ENCODE peak calls at places on chromosomes 11 and 22, in five cellular contexts. O, I, U, L and H are unnamed samples.

GRCh38 chr22:17120281-17120680 is 879 bp downstream of the TMEM121B start:
- DNase-seq in U (peak), I (peak), O (no peak), L (peak), H (peak)

GRCh38 chr22:38305481-38306448 is 11.5 kb downstream of the CSNK1E start:
- DNase-seq in I (peak), U (peak), L (no peak), O (no peak), H (peak)

GRCh38 chr11:27777013-27777412 is 76.8 kb upstream of the BDNF start:
- DNase-seq in U (no peak), O (no peak), L (no peak), I (no peak), H (no peak)

GRCh38 chr11:16154715-16155396 is 201.5 kb downstream of the SOX6 start:
- DNase-seq in L (no peak), U (no peak), O (no peak), I (no peak), H (no peak)

GRCh38 chr22:24187731-24188644 is 6.7 kb downstream of the SUSD2 start:
- DNase-seq in U (no peak), L (no peak), I (no peak), O (no peak), H (no peak)

GRCh38 chr11:117861151-117862018 is 15.1 kb downstream of the FXYD6 start:
- DNase-seq in I (peak), U (no peak), O (no peak), L (no peak), H (no peak)

GRCh38 chr11:67405196-67405567 is 1.3 kb downstream of the TBC1D10C start:
- DNase-seq in O (no peak), U (no peak), I (no peak), L (no peak), H (no peak)

GRCh38 chr11:94822080-94822479 is 53.9 kb downstream of the AMOTL1 start:
- DNase-seq in I (no peak), U (no peak), O (no peak), L (no peak), H (no peak)

GRCh38 chr22:42154731-42155543 is 24.3 kb upstream of the CYP2D6 start:
- DNase-seq in U (no peak), O (no peak), L (no peak), I (no peak), H (no peak)

GRCh38 chr11:65468874-65469333 is 29.9 kb upstream of the MALAT1 start:
- DNase-seq in U (peak), L (peak), O (peak), I (no peak), H (no peak)

GRCh38 chr11:119470316-119471266 is 47.6 kb upstream of the THY1 start:
- DNase-seq in I (no peak), L (no peak), U (no peak), O (no peak), H (peak)

GRCh38 chr22:38873469-38874411 is 1.7 kb upstream of the CBX6 start:
- DNase-seq in O (no peak), I (no peak), U (no peak), L (no peak), H (no peak)

GRCh38 chr11:134289789-134290188 is 13.6 kb downstream of the GLB1L3 start:
- DNase-seq in O (no peak), L (no peak), U (no peak), I (peak), H (no peak)

GRCh38 chr11:64802370-64803162 is 448 bp downstream of the MAP4K2 start:
- DNase-seq in L (no peak), O (no peak), I (no peak), U (peak), H (no peak)

GRCh38 chr11:130051077-130051476 is 18.6 kb upstream of the APLP2 start:
- DNase-seq in L (peak), O (no peak), I (no peak), U (no peak), H (peak)

GRCh38 chr22:31872209-31872608 is 72.1 kb upstream of the YWHAH start:
- DNase-seq in L (peak), O (no peak), U (no peak), I (no peak), H (no peak)

GRCh38 chr11:30984442-30984816 is 385.1 kb downstream of the DCDC1 start:
- DNase-seq in O (no peak), L (no peak), I (no peak), U (no peak), H (peak)

GRCh38 chr22:32378703-32379272 is 21.1 kb downstream of the RFPL3 start:
- DNase-seq in I (peak), U (no peak), L (peak), O (peak), H (peak)

GRCh38 chr11:45210846-45211245 is 64.4 kb downstream of the PRDM11 start:
- DNase-seq in I (no peak), O (no peak), U (no peak), L (no peak), H (no peak)

GRCh38 chr11:45473491-45473890 is 187.3 kb upstream of the SYT13 start:
- DNase-seq in U (no peak), L (no peak), O (no peak), I (no peak), H (no peak)

GRCh38 chr22:24471570-24471969 is 23.6 kb upstream of the UPB1 start:
- DNase-seq in I (no peak), L (no peak), O (no peak), U (no peak), H (peak)

GRCh38 chr11:105553015-105553414 is 56.9 kb upstream of the GRIA4 start:
- DNase-seq in L (no peak), O (no peak), I (no peak), U (no peak), H (peak)

GRCh38 chr22:27377901-27378300 is 423.7 kb downstream of the MN1 start:
- DNase-seq in I (no peak), O (no peak), U (no peak), L (no peak), H (no peak)

GRCh38 chr11:94968334-94968958 is 4.9 kb downstream of the CWC15 start:
- DNase-seq in O (no peak), U (no peak), L (peak), I (no peak), H (peak)

GRCh38 chr11:130209944-130210854 is 50.6 kb downstream of the ST14 start:
- DNase-seq in L (no peak), O (no peak), I (no peak), U (peak), H (no peak)

GRCh38 chr11:67648140-67648795 is 2.3 kb downstream of the ACY3 start:
- DNase-seq in L (no peak), O (peak), U (no peak), I (no peak), H (no peak)

GRCh38 chr11:77510095-77510494 is 36.2 kb upstream of the PAK1 start:
- DNase-seq in O (no peak), U (no peak), I (no peak), L (no peak), H (no peak)

GRCh38 chr22:50530280-50530856 is 556 bp upstream of the TYMP start:
- DNase-seq in O (peak), I (peak), L (no peak), U (peak), H (peak)

GRCh38 chr11:59898046-59898445 is 19.5 kb downstream of the OOSP3 start:
- DNase-seq in U (no peak), L (no peak), I (no peak), O (no peak), H (no peak)

GRCh38 chr11:12284321-12285050 is 92.9 kb upstream of the PARVA start:
- DNase-seq in O (no peak), L (no peak), U (no peak), I (no peak), H (peak)